ENCODE peak calls at places on chromosomes 1 and 21, in seven cellular contexts. C is lower leg skin; J is HT1080; O is mucosa of gallbladder; H is GM04504; B is stimulated activated CD4-positive, alpha-beta T cell treated with anti-CD3 and anti-CD28 coated beads, Interleukin-15, amount 100 ng/mL, for 1 hour; D is amniotic stem cell. Q is an unnamed sample.

GRCh38 chr1:65175171-65176070 is 27.4 kb downstream of the AK4 start:
- DNase-seq in C (peak; percentile 78), J (no peak), O (no peak), H (no peak), B (no peak), D (no peak), Q (no peak)

GRCh38 chr1:242454262-242455051 is 70.0 kb downstream of the PLD5 start:
- DNase-seq in C (no peak), J (peak; percentile 69), O (no peak), H (peak; percentile 13), B (no peak), D (no peak), Q (peak; percentile 51)

GRCh38 chr1:2019571-2020309 is 595 bp downstream of the GABRD start:
- DNase-seq in C (no peak), J (no peak), O (no peak), H (no peak), B (no peak), D (no peak), Q (no peak)

GRCh38 chr1:213661346-213661745 is 326.4 kb upstream of the PROX1 start:
- DNase-seq in C (no peak), J (peak; percentile 0), O (no peak), H (no peak), B (no peak), D (no peak), Q (peak; percentile 4)

GRCh38 chr21:31707499-31707898 is 24.4 kb downstream of the SCAF4 start:
- DNase-seq in C (no peak), J (no peak), O (no peak), H (no peak), B (no peak), D (no peak), Q (no peak)

GRCh38 chr1:17167041-17167782 is 37.7 kb upstream of the PADI1 start:
- DNase-seq in C (no peak), J (no peak), O (no peak), H (no peak), B (no peak), D (no peak), Q (no peak)

GRCh38 chr1:147072371-147073061 is 99.8 kb downstream of the PRKAB2 start:
- DNase-seq in C (no peak), J (peak; percentile 4), O (no peak), H (no peak), B (no peak), D (no peak), Q (no peak)

GRCh38 chr1:38735651-38736161 is 123.9 kb downstream of the RRAGC start:
- DNase-seq in C (no peak), J (peak; percentile 93), O (no peak), H (no peak), B (no peak), D (peak; percentile 81), Q (no peak)

GRCh38 chr1:39892611-39893595 is 8.8 kb downstream of the MYCL start:
- DNase-seq in C (peak; percentile 14), J (peak; percentile 57), O (peak; percentile 52), H (no peak), B (no peak), D (no peak), Q (no peak)

GRCh38 chr1:234722904-234723588 is 113.1 kb upstream of the IRF2BP2 start:
- DNase-seq in C (peak; percentile 96), J (peak; percentile 85), O (peak; percentile 75), H (peak; percentile 79), B (peak; percentile 24), D (peak; percentile 76), Q (peak; percentile 92)